ENCODE peak calls at places on chromosomes 12 and 14, in five cellular contexts. R is IMR-90, J is dorsolateral prefrontal cortex, K is upper lobe of right lung, Q is psoas muscle. W is an unnamed sample.

GRCh38 chr12:105561981-105562726 is 231.7 kb downstream of the C12orf75 start:
- DNase-seq in R (peak; percentile 90), J (no peak), K (no peak), Q (peak; percentile 82), W (peak; percentile 84)

GRCh38 chr12:99146185-99146584 is 501.1 kb downstream of the APAF1 start:
- DNase-seq in R (no peak), J (no peak), K (no peak), Q (no peak), W (peak; percentile 18)

GRCh38 chr14:32428149-32428548 is 99.1 kb downstream of the AKAP6 start:
- DNase-seq in R (peak; percentile 27), J (no peak), K (no peak), Q (no peak), W (no peak)

GRCh38 chr12:131637986-131638385 is 72.9 kb upstream of the SFSWAP start:
- DNase-seq in R (no peak), J (no peak), K (no peak), Q (no peak), W (no peak)

GRCh38 chr14:67538501-67538900 is 5.4 kb downstream of the PLEKHH1 start:
- DNase-seq in R (no peak), J (no peak), K (no peak), Q (no peak), W (no peak)

GRCh38 chr14:52845079-52845478 is 53.7 kb upstream of the GNPNAT1 start:
- DNase-seq in R (no peak), J (no peak), K (no peak), Q (no peak), W (no peak)

GRCh38 chr12:102726686-102727085 is 190.4 kb downstream of the PAH start:
- DNase-seq in R (no peak), J (no peak), K (no peak), Q (no peak), W (no peak)

GRCh38 chr12:76180401-76181277 is 96.2 kb upstream of the NAP1L1 start:
- DNase-seq in R (no peak), J (no peak), K (no peak), Q (no peak), W (no peak)

GRCh38 chr12:49296836-49297694 is 2.1 kb downstream of the PRPH start:
- DNase-seq in R (no peak), J (no peak), K (peak; percentile 74), Q (peak; percentile 56), W (no peak)

GRCh38 chr14:53367631-53368030 is 214.5 kb upstream of the DDHD1 start:
- DNase-seq in R (peak; percentile 27), J (no peak), K (no peak), Q (no peak), W (no peak)

GRCh38 chr12:34394211-34395055 is 372.1 kb downstream of the ALG10 start:
- DNase-seq in R (no peak), J (peak; percentile 1), K (peak; percentile 47), Q (peak; percentile 49), W (peak; percentile 40)

GRCh38 chr12:75766263-75767160 is 255.1 kb upstream of the KRR1 start:
- DNase-seq in R (peak; percentile 80), J (no peak), K (no peak), Q (no peak), W (no peak)

GRCh38 chr14:61247935-61248334 is 33.2 kb downstream of the TMEM30B start:
- DNase-seq in R (peak; percentile 91), J (no peak), K (no peak), Q (no peak), W (no peak)

GRCh38 chr14:52131640-52132320 is 62.9 kb upstream of the NID2 start:
- DNase-seq in R (peak; percentile 96), J (peak; percentile 64), K (no peak), Q (peak; percentile 71), W (peak; percentile 79)

GRCh38 chr14:65774041-65774440 is 361.5 kb downstream of the FUT8 start:
- DNase-seq in R (no peak), J (no peak), K (no peak), Q (no peak), W (no peak)

GRCh38 chr12:118052324-118053070 is 8.5 kb downstream of the WSB2 start:
- DNase-seq in R (peak; percentile 95), J (peak; percentile 19), K (peak; percentile 69), Q (peak; percentile 87), W (peak; percentile 87)

GRCh38 chr14:42806909-42807315 is 1200.2 kb downstream of the LRFN5 start:
- DNase-seq in R (peak; percentile 96), J (no peak), K (no peak), Q (no peak), W (no peak)

DNA sequence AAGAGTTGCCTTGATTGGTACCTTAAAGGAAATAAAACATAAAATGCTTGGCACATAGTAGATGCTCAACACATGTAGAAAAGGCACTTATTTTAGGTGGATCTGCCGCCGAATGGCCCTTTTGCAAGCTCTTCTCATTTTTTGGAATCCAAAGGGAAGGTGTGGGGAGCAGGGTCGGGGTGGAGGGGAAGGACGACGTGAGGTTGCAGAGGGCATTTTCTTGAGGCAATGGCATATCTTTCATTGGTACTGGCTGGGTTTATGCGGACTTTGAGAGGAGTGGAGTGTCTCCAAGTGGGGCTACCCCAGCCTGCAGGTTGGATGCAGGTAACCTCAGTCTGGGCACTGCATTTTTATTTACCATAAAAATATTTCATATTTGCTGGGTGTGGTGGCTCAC is 8.1 kb downstream of the RTL1 start:
- DNase-seq in R (no peak), J (no peak), K (no peak), Q (no peak), W (no peak)
- H3K4me3 ChIP-seq in R (no peak overlapping the region), J (no peak overlapping the region), K (no peak overlapping the region), Q (no peak overlapping the region), W (no peak overlapping the region)

GRCh38 chr14:96263347-96264199 is 7.6 kb downstream of the BDKRB1 start:
- DNase-seq in R (peak; percentile 31), J (no peak), K (no peak), Q (no peak), W (no peak)

GRCh38 chr14:96260341-96260821 is 4.4 kb downstream of the BDKRB1 start:
- DNase-seq in R (peak; percentile 77), J (no peak), K (no peak), Q (no peak), W (no peak)

GRCh38 chr14:96261053-96261452 is 5.0 kb downstream of the BDKRB1 start:
- DNase-seq in R (peak; percentile 35), J (no peak), K (no peak), Q (no peak), W (no peak)

GRCh38 chr14:96264200-96264553 is 8.2 kb downstream of the BDKRB1 start:
- DNase-seq in R (no peak), J (no peak), K (no peak), Q (no peak), W (no peak)

DNA sequence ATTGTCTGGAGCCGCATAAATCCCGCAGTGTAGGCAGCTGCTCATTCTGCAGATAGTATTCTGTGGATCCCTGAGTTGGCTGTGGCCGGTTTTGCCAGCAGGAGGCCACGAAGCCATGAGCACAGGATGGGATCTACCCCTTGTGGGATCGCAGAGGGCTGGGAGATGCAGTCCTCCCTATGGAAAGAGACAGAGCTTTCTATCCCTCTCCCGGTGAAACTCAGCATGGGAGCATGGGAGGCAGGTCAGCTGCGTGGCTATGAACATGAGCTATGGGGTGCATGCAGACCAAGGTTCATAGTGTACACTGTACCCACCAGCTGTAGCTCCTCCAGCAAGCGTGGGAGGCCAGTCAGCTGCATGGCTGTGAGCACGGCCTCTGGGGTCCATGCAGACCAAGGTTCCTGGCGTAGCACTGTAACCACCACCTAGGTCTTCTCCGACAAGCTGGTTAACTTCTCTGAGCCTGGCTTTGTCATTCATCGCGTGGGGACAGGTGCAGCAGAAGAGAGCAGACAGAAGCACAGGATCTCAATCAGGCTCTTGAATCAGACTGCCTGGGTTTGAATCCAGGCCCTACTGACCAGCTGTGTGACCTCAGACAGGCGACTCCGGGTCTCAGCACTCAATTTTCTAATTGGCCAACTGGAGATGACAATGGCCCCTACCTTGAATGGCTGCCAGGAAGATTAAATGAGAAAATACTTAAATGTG is 5.9 kb downstream of the BDKRB1 start:
- DNase-seq in R (peak; percentile 26), J (no peak), K (no peak), Q (no peak), W (no peak)
- H3K27ac ChIP-seq in R (peak overlapping the region; percentile 88), J (no peak overlapping the region), K (no peak overlapping the region), Q (no peak overlapping the region), W (no peak overlapping the region)

GRCh38 chr14:101707863-101708620 is 53.5 kb upstream of the PPP2R5C start:
- DNase-seq in R (no peak), J (no peak), K (no peak), Q (no peak), W (no peak)

GRCh38 chr14:101708853-101709532 is 52.5 kb upstream of the PPP2R5C start:
- DNase-seq in R (no peak), J (no peak), K (no peak), Q (no peak), W (peak; percentile 49)

GRCh38 chr14:101705733-101706508 is 55.6 kb upstream of the PPP2R5C start:
- DNase-seq in R (no peak), J (no peak), K (peak; percentile 88), Q (peak; percentile 81), W (peak; percentile 84)

GRCh38 chr14:101707285-101707842 is 54.1 kb upstream of the PPP2R5C start:
- DNase-seq in R (peak; percentile 81), J (peak; percentile 27), K (no peak), Q (no peak), W (peak; percentile 64)

GRCh38 chr14:101706509-101707284 is 54.8 kb upstream of the PPP2R5C start:
- DNase-seq in R (no peak), J (no peak), K (no peak), Q (no peak), W (peak; percentile 45)
- H3K4me3 ChIP-seq in R (no peak overlapping the region), J (no peak overlapping the region), K (peak overlapping the region; percentile 50), Q (no peak overlapping the region), W (no peak overlapping the region)

GRCh38 chr14:36588119-36588518 is 5.7 kb upstream of the NKX2-8 start:
- DNase-seq in R (no peak), J (no peak), K (no peak), Q (no peak), W (no peak)
- H3K27ac ChIP-seq in R (no peak overlapping the region), J (no peak overlapping the region), K (no peak overlapping the region), Q (no peak overlapping the region), W (no peak overlapping the region)

GRCh38 chr14:68952544-68953535 is 26.3 kb downstream of the ACTN1 start:
- DNase-seq in R (peak; percentile 94), J (no peak), K (no peak), Q (no peak), W (no peak)
- H3K4me3 ChIP-seq in R (no peak overlapping the region), J (no peak overlapping the region), K (no peak overlapping the region), Q (no peak overlapping the region), W (no peak overlapping the region)

DNA sequence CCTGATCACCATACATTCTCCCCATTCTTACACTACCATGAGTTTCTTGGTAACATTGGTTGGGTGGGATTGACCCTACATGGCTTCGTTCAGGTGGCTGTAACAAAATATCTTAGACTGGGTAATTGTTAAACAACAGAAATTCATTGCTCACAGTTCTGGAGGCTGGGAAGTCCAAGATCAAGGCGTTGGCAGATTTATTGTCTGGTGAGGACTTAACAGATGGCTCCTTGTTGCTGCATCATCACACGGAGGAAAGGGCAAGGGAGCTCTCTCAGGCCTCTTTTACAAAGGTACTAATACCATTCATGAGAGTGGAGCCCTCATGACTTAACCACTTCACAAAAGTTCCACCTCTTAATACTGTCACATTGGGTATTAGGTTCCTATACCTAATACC is 116.7 kb upstream of the EGLN3 start:
- DNase-seq in R (no peak), J (no peak), K (no peak), Q (no peak), W (no peak)
- H3K27ac ChIP-seq in R (no peak overlapping the region), J (no peak overlapping the region), K (no peak overlapping the region), Q (no peak overlapping the region), W (no peak overlapping the region)

GRCh38 chr12:15728118-15728598 is 61.0 kb downstream of the EPS8 start:
- DNase-seq in R (peak; percentile 80), J (no peak), K (no peak), Q (no peak), W (no peak)
- H3K4me3 ChIP-seq in R (no peak overlapping the region), J (no peak overlapping the region), K (no peak overlapping the region), Q (no peak overlapping the region), W (no peak overlapping the region)

W was measured in right cardiac atrium.